ENCODE peak calls at places on chromosomes 13 and 19, in four cellular contexts. X, S, A and W are unnamed samples.

GRCh38 chr19:20247016-20247683 is 80.1 kb downstream of the ZNF486 start:
- DNase-seq in X (no peak), S (no peak), A (no peak), W (no peak)

GRCh38 chr19:32873560-32873959 is 4.0 kb upstream of the SLC7A9 start:
- DNase-seq in X (no peak), S (no peak), A (no peak), W (no peak)

GRCh38 chr13:35367586-35367985 is 108.9 kb downstream of the MAB21L1 start:
- DNase-seq in X (no peak), S (no peak), A (no peak), W (no peak)

GRCh38 chr19:16257509-16258002 is 59.8 kb downstream of the AP1M1 start:
- DNase-seq in X (no peak), S (no peak), A (peak; percentile 41), W (no peak)

GRCh38 chr19:55212447-55212846 is 3.1 kb upstream of the PTPRH start:
- DNase-seq in X (no peak), S (peak; percentile 64), A (peak; percentile 65), W (peak; percentile 26)

GRCh38 chr19:33205110-33205509 is 11.0 kb downstream of the LRP3 start:
- DNase-seq in X (no peak), S (no peak), A (no peak), W (no peak)

GRCh38 chr13:50222569-50223332 is 207.5 kb downstream of the KCNRG start:
- DNase-seq in X (no peak), S (no peak), A (no peak), W (no peak)

GRCh38 chr13:73195091-73195490 is 136.3 kb downstream of the KLF5 start:
- DNase-seq in X (no peak), S (no peak), A (no peak), W (no peak)

GRCh38 chr13:25394661-25395060 is 22.9 kb downstream of the ATP8A2 start:
- DNase-seq in X (no peak), S (no peak), A (peak; percentile 68), W (no peak)

GRCh38 chr13:57631607-57632275 is at the start of gene PCDH17:
- DNase-seq in X (no peak), S (no peak), A (no peak), W (peak; percentile 65)
- TF ChIP-seq EZH2 in X (no peak), S (no peak), A (no peak), W (no peak)

GRCh38 chr19:13300421-13301030 is 150.3 kb downstream of the IER2 start:
- DNase-seq in X (no peak), S (no peak), A (no peak), W (no peak)

GRCh38 chr19:13301627-13302334 is 151.6 kb downstream of the IER2 start:
- DNase-seq in X (no peak), S (no peak), A (no peak), W (no peak)

GRCh38 chr19:13299838-13300237 is 149.6 kb downstream of the IER2 start:
- DNase-seq in X (no peak), S (no peak), A (no peak), W (no peak)

GRCh38 chr19:13303381-13304129 is 153.3 kb downstream of the IER2 start:
- DNase-seq in X (no peak), S (no peak), A (no peak), W (no peak)

DNA sequence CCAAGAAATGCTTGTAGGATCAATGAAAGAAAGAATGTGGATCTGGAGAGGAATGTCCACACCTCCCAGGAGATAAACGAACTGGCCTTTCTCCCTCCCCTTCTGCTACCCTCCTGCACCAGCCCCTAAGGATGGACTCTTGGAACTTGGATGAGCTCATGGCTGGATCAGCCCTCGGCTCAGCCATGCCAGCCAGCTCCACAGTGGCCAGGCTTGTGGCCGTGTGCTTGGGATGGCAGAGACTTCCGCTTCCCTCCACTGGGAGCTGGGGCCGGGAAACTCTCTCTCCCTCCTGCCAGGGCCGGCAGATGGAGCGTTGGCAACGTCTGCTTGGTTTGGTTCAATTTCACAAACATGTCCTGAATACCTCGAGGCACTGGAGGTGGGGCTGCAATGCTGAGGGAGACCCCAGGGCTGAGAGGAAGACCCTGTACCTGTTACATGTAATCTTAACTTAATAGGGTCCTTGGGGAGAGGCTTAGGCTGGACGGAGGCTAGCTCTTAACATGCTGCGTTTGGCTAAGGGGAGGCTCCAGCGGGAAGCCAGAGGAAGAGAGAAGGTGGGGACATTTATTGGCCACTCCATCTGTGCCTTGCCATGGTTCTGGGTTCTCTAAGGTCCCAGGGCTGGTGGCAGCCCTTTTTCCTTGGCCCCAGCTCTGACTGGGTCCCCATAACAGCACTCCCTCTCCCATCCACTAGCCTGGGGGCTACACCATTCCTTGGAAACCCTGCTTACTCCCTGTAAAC is 152.5 kb downstream of the IER2 start:
- DNase-seq in X (no peak), S (no peak), A (no peak), W (no peak)
- TF ChIP-seq JUN in X (no peak), S (no peak), A (no peak), W (no peak)

DNA sequence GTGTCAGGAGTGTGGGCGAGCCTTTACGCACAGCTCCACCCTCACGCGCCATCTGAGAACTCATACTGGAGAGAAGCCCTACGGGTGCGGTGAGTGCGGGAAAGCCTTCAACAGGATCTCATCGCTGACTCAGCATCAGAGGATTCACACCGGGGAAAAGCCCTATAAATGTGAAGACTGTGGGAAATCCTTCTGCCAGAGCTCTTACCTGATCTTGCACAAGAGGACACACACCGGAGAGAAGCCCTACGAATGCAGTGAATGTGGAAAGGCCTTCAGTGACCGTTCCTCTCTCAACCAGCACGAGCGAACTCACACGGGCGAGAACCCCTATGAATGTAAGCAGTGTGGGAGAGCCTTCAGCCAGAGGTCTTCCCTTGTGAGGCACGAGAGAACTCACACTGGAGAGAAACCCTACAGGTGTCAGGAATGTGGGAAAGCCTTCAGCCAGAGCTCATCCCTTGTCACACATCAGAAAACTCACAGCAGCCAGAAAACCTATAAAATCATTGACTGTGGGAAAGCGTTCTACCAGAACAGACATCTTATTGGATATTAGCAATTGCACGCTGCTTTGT is 6.9 kb upstream of the ZNF555 start:
- DNase-seq in X (no peak), S (no peak), A (no peak), W (no peak)
- H3K9me3 ChIP-seq in X (peaks cover 58% of the 10 kb centered on the region), S (peaks cover 37% of the 10 kb centered on the region), A (peaks cover 23% of the 10 kb centered on the region), W (peaks cover 10% of the 10 kb centered on the region)

GRCh38 chr19:49870309-49870901 is 3.0 kb upstream of the PNKP start:
- DNase-seq in X (no peak), S (no peak), A (no peak), W (no peak)

GRCh38 chr19:49866933-49867782 is at the start of gene PNKP:
- DNase-seq in X (no peak), S (peak; percentile 88), A (peak; percentile 87), W (peak; percentile 93)

GRCh38 chr19:49869009-49869483 is 1.7 kb upstream of the PNKP start:
- DNase-seq in X (no peak), S (no peak), A (peak; percentile 25), W (no peak)

GRCh38 chr19:49871349-49871985 is 4.1 kb upstream of the PNKP start:
- DNase-seq in X (no peak), S (no peak), A (no peak), W (no peak)

DNA sequence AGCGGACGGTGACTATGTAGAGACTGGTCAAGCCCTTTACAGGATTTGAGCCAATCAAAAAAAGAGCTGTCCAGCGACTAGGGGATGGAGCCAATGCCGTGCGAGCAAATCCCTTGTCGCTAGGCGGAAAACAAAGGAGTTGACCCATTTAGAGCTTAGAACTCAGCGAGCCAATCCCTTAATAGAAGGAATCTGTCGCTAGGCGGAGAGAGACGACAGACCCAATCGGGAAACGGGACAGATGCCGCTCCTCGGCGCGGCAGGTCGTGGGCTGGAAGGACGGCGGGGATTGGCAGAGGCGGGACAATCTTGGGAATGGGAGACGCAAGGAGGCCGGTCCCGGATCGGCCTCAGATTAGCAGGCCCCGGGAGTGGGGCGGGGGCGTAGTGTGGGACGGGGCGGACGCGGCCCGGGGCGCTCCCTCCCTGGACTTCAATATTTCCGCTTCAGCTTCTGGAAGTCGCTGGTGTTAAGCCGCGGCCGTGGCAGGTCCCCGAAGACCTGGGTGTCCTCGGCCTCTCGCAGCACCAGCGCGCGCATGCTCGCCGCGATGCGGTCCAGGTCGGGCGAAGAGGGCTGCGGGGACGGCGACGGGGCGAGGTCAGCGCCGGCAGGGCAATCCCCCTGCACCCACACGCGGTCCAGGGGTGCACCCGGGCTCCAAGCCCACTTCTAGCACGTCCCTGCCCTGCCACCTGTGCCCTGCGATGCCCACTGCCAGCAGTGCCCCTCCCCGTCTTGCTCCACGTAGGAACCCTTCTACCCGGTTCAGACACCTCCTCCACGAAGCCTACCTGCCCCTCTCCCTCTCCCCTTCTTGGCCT is 2.3 kb upstream of the PNKP start:
- DNase-seq in X (peak; percentile 98), S (peak; percentile 99), A (peak; percentile 82), W (peak; percentile 100)
- TF ChIP-seq EZH2 in X (no peak), S (no peak), A (no peak), W (no peak)

DNA sequence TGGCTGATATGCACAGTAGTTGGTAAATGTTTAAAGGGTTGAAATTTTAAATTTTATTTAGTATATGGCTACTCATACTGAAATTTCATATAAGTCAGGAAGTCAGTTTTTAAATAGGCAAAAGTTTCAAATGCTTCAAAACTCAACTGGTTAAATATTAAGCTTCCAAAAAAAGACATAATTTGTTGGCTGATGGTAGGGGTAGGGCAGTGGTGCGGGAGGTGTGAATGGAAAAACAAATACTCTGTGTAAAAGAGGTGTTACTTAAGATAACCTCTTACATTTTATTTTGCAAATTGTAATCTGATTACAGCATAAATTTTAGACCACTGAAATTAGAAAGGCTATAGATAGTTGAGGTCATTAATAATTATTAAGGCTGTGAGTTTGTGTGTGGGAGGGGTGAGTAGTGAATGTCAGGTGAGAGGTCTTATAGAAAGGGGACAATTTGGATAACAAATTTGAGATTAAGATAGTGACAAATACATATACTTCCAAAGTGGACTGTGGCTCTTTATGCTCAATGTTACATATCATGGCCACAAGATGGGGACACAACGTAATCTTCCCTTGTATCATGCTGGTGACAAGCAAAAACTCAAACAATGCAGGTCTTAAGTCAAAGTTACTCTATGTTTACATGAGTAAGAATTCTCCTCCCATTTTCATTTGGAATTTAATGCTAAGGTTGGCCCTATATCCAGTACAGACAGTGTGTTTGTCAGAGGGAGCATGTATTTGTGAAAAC is 36.6 kb upstream of the OXGR1 start:
- DNase-seq in X (no peak), S (peak; percentile 19), A (peak; percentile 7), W (peak; percentile 76)
- TF ChIP-seq JUN in X (no peak), S (no peak), A (no peak), W (no peak)